ENCODE peak calls at places on chromosome 4, in nine cellular contexts. One of them, this sample, is unnamed.

GRCh38 chr4:173014113-173014558 is 154.5 kb upstream of the GALNT7 start:
- DNase-seq in kidney: no peak
- DNase-seq in fibroblast of lung: peak
- DNase-seq in HL-60: no peak
- DNase-seq in psoas muscle: no peak
- DNase-seq in pancreas: no peak
- DNase-seq in dorsolateral prefrontal cortex: no peak
- DNase-seq in WERI-Rb-1: peak
- DNase-seq in heart right ventricle: peak
- DNase-seq in this sample: peak

GRCh38 chr4:152983221-152983620 is 47.1 kb downstream of the FHDC1 start:
- DNase-seq in kidney: no peak
- DNase-seq in fibroblast of lung: peak
- DNase-seq in HL-60: no peak
- DNase-seq in psoas muscle: no peak
- DNase-seq in pancreas: no peak
- DNase-seq in dorsolateral prefrontal cortex: no peak
- DNase-seq in WERI-Rb-1: no peak
- DNase-seq in heart right ventricle: no peak
- DNase-seq in this sample: no peak

GRCh38 chr4:168995537-168996295 is 14.3 kb downstream of the CBR4 start:
- DNase-seq in kidney: no peak
- DNase-seq in fibroblast of lung: no peak
- DNase-seq in HL-60: no peak
- DNase-seq in psoas muscle: no peak
- DNase-seq in pancreas: no peak
- DNase-seq in dorsolateral prefrontal cortex: no peak
- DNase-seq in WERI-Rb-1: no peak
- DNase-seq in heart right ventricle: no peak
- DNase-seq in this sample: no peak

GRCh38 chr4:189313064-189313463 is 627.6 kb upstream of the FRG1 start:
- DNase-seq in kidney: no peak
- DNase-seq in fibroblast of lung: no peak
- DNase-seq in HL-60: no peak
- DNase-seq in psoas muscle: no peak
- DNase-seq in pancreas: no peak
- DNase-seq in dorsolateral prefrontal cortex: no peak
- DNase-seq in WERI-Rb-1: no peak
- DNase-seq in heart right ventricle: no peak
- DNase-seq in this sample: no peak

GRCh38 chr4:187687701-187688100 is 307.9 kb upstream of the ZFP42 start:
- DNase-seq in kidney: no peak
- DNase-seq in fibroblast of lung: no peak
- DNase-seq in HL-60: no peak
- DNase-seq in psoas muscle: no peak
- DNase-seq in pancreas: no peak
- DNase-seq in dorsolateral prefrontal cortex: no peak
- DNase-seq in WERI-Rb-1: no peak
- DNase-seq in heart right ventricle: no peak
- DNase-seq in this sample: no peak

GRCh38 chr4:127832585-127832984 is 48.1 kb upstream of the PLK4 start:
- DNase-seq in kidney: no peak
- DNase-seq in fibroblast of lung: no peak
- DNase-seq in HL-60: no peak
- DNase-seq in psoas muscle: no peak
- DNase-seq in pancreas: no peak
- DNase-seq in dorsolateral prefrontal cortex: no peak
- DNase-seq in WERI-Rb-1: no peak
- DNase-seq in heart right ventricle: no peak
- DNase-seq in this sample: no peak

GRCh38 chr4:56786955-56787354 is 34.5 kb downstream of the SPINK2 start:
- DNase-seq in kidney: peak
- DNase-seq in fibroblast of lung: peak
- DNase-seq in HL-60: no peak
- DNase-seq in psoas muscle: peak
- DNase-seq in pancreas: peak
- DNase-seq in dorsolateral prefrontal cortex: peak
- DNase-seq in WERI-Rb-1: peak
- DNase-seq in heart right ventricle: peak
- DNase-seq in this sample: peak

GRCh38 chr4:54657194-54657555 is 582 bp upstream of the KIT start:
- DNase-seq in kidney: no peak
- DNase-seq in fibroblast of lung: no peak
- DNase-seq in HL-60: no peak
- DNase-seq in psoas muscle: no peak
- DNase-seq in pancreas: peak
- DNase-seq in dorsolateral prefrontal cortex: no peak
- DNase-seq in WERI-Rb-1: no peak
- DNase-seq in heart right ventricle: no peak
- DNase-seq in this sample: no peak

GRCh38 chr4:178351185-178351584 is 908.9 kb upstream of the AGA start:
- DNase-seq in kidney: no peak
- DNase-seq in fibroblast of lung: no peak
- DNase-seq in HL-60: no peak
- DNase-seq in psoas muscle: no peak
- DNase-seq in pancreas: no peak
- DNase-seq in dorsolateral prefrontal cortex: no peak
- DNase-seq in WERI-Rb-1: no peak
- DNase-seq in heart right ventricle: no peak
- DNase-seq in this sample: no peak

GRCh38 chr4:174263445-174263736 is 20.1 kb downstream of the FBXO8 start:
- DNase-seq in kidney: no peak
- DNase-seq in fibroblast of lung: no peak
- DNase-seq in HL-60: no peak
- DNase-seq in psoas muscle: no peak
- DNase-seq in pancreas: no peak
- DNase-seq in dorsolateral prefrontal cortex: no peak
- DNase-seq in WERI-Rb-1: no peak
- DNase-seq in heart right ventricle: no peak
- DNase-seq in this sample: no peak

GRCh38 chr4:2288051-2288541 is 26.2 kb upstream of the MXD4 start:
- DNase-seq in kidney: peak
- DNase-seq in fibroblast of lung: no peak
- DNase-seq in HL-60: no peak
- DNase-seq in psoas muscle: no peak
- DNase-seq in pancreas: no peak
- DNase-seq in dorsolateral prefrontal cortex: no peak
- DNase-seq in WERI-Rb-1: peak
- DNase-seq in heart right ventricle: peak
- DNase-seq in this sample: no peak

GRCh38 chr4:163913571-163913970 is 419.1 kb downstream of the TMA16 start:
- DNase-seq in kidney: no peak
- DNase-seq in fibroblast of lung: no peak
- DNase-seq in HL-60: no peak
- DNase-seq in psoas muscle: no peak
- DNase-seq in pancreas: no peak
- DNase-seq in dorsolateral prefrontal cortex: no peak
- DNase-seq in WERI-Rb-1: no peak
- DNase-seq in heart right ventricle: no peak
- DNase-seq in this sample: no peak

GRCh38 chr4:183721207-183722081 is 62.4 kb downstream of the TRAPPC11 start:
- DNase-seq in kidney: peak
- DNase-seq in fibroblast of lung: peak
- DNase-seq in HL-60: peak
- DNase-seq in psoas muscle: peak
- DNase-seq in pancreas: peak
- DNase-seq in dorsolateral prefrontal cortex: no peak
- DNase-seq in WERI-Rb-1: no peak
- DNase-seq in heart right ventricle: peak
- DNase-seq in this sample: no peak

GRCh38 chr4:127182687-127183086 is 450.1 kb upstream of the INTU start:
- DNase-seq in kidney: no peak
- DNase-seq in fibroblast of lung: peak
- DNase-seq in HL-60: no peak
- DNase-seq in psoas muscle: no peak
- DNase-seq in pancreas: no peak
- DNase-seq in dorsolateral prefrontal cortex: no peak
- DNase-seq in WERI-Rb-1: no peak
- DNase-seq in heart right ventricle: no peak
- DNase-seq in this sample: no peak

GRCh38 chr4:125833-126232 is 1.5 kb downstream of the ZNF718 start:
- DNase-seq in kidney: no peak
- DNase-seq in fibroblast of lung: no peak
- DNase-seq in HL-60: no peak
- DNase-seq in psoas muscle: no peak
- DNase-seq in pancreas: no peak
- DNase-seq in dorsolateral prefrontal cortex: no peak
- DNase-seq in WERI-Rb-1: peak
- DNase-seq in heart right ventricle: no peak
- DNase-seq in this sample: no peak

GRCh38 chr4:173434226-173434625 is 35.3 kb upstream of the SCRG1 start:
- DNase-seq in kidney: no peak
- DNase-seq in fibroblast of lung: no peak
- DNase-seq in HL-60: no peak
- DNase-seq in psoas muscle: no peak
- DNase-seq in pancreas: no peak
- DNase-seq in dorsolateral prefrontal cortex: no peak
- DNase-seq in WERI-Rb-1: no peak
- DNase-seq in heart right ventricle: no peak
- DNase-seq in this sample: no peak

GRCh38 chr4:159106636-159107035 is 3.8 kb downstream of the RAPGEF2 start:
- DNase-seq in kidney: no peak
- DNase-seq in fibroblast of lung: peak
- DNase-seq in HL-60: no peak
- DNase-seq in psoas muscle: no peak
- DNase-seq in pancreas: no peak
- DNase-seq in dorsolateral prefrontal cortex: no peak
- DNase-seq in WERI-Rb-1: no peak
- DNase-seq in heart right ventricle: no peak
- DNase-seq in this sample: no peak

GRCh38 chr4:1723131-1723801 is 1.9 kb downstream of the TACC3 start:
- DNase-seq in kidney: peak
- DNase-seq in fibroblast of lung: peak
- DNase-seq in HL-60: no peak
- DNase-seq in psoas muscle: peak
- DNase-seq in pancreas: no peak
- DNase-seq in dorsolateral prefrontal cortex: no peak
- DNase-seq in WERI-Rb-1: no peak
- DNase-seq in heart right ventricle: no peak
- DNase-seq in this sample: no peak

GRCh38 chr4:154973636-154974035 is 192.6 kb downstream of the RBM46 start:
- DNase-seq in kidney: no peak
- DNase-seq in fibroblast of lung: no peak
- DNase-seq in HL-60: no peak
- DNase-seq in psoas muscle: no peak
- DNase-seq in pancreas: no peak
- DNase-seq in dorsolateral prefrontal cortex: no peak
- DNase-seq in WERI-Rb-1: no peak
- DNase-seq in heart right ventricle: no peak
- DNase-seq in this sample: no peak

GRCh38 chr4:101337688-101338087 is 9.6 kb downstream of the PPP3CA start:
- DNase-seq in kidney: no peak
- DNase-seq in fibroblast of lung: peak
- DNase-seq in HL-60: no peak
- DNase-seq in psoas muscle: no peak
- DNase-seq in pancreas: no peak
- DNase-seq in dorsolateral prefrontal cortex: no peak
- DNase-seq in WERI-Rb-1: no peak
- DNase-seq in heart right ventricle: no peak
- DNase-seq in this sample: peak
- H3K27ac ChIP-seq in kidney: no peak
- H3K27ac ChIP-seq in fibroblast of lung: no peak
- H3K27ac ChIP-seq in HL-60: no peak
- H3K27ac ChIP-seq in psoas muscle: no peak
- H3K27ac ChIP-seq in pancreas: no peak
- H3K27ac ChIP-seq in dorsolateral prefrontal cortex: no peak
- H3K27ac ChIP-seq in WERI-Rb-1: no peak
- H3K27ac ChIP-seq in heart right ventricle: no peak
- H3K27ac ChIP-seq in this sample: no peak

GRCh38 chr4:98113005-98113404 is 30.3 kb downstream of the STPG2 start:
- DNase-seq in kidney: no peak
- DNase-seq in fibroblast of lung: peak
- DNase-seq in HL-60: no peak
- DNase-seq in psoas muscle: no peak
- DNase-seq in pancreas: no peak
- DNase-seq in dorsolateral prefrontal cortex: peak
- DNase-seq in WERI-Rb-1: peak
- DNase-seq in heart right ventricle: peak
- DNase-seq in this sample: no peak
- TF ChIP-seq CTCF in kidney: peak
- TF ChIP-seq CTCF in fibroblast of lung: peak
- TF ChIP-seq CTCF in HL-60: no peak
- TF ChIP-seq CTCF in psoas muscle: peak
- TF ChIP-seq CTCF in pancreas: no peak
- TF ChIP-seq CTCF in dorsolateral prefrontal cortex: peak
- TF ChIP-seq CTCF in WERI-Rb-1: peak
- TF ChIP-seq CTCF in heart right ventricle: no peak
- TF ChIP-seq CTCF in this sample: peak

GRCh38 chr4:11002961-11003360 is 318.4 kb upstream of the CLNK start:
- DNase-seq in kidney: no peak
- DNase-seq in fibroblast of lung: no peak
- DNase-seq in HL-60: no peak
- DNase-seq in psoas muscle: no peak
- DNase-seq in pancreas: no peak
- DNase-seq in dorsolateral prefrontal cortex: no peak
- DNase-seq in WERI-Rb-1: no peak
- DNase-seq in heart right ventricle: no peak
- DNase-seq in this sample: no peak

GRCh38 chr4:11004818-11005217 is 320.2 kb upstream of the CLNK start:
- DNase-seq in kidney: no peak
- DNase-seq in fibroblast of lung: no peak
- DNase-seq in HL-60: no peak
- DNase-seq in psoas muscle: no peak
- DNase-seq in pancreas: no peak
- DNase-seq in dorsolateral prefrontal cortex: no peak
- DNase-seq in WERI-Rb-1: no peak
- DNase-seq in heart right ventricle: no peak
- DNase-seq in this sample: no peak

GRCh38 chr4:10998826-10999225 is 314.3 kb upstream of the CLNK start:
- DNase-seq in kidney: no peak
- DNase-seq in fibroblast of lung: peak
- DNase-seq in HL-60: no peak
- DNase-seq in psoas muscle: no peak
- DNase-seq in pancreas: no peak
- DNase-seq in dorsolateral prefrontal cortex: no peak
- DNase-seq in WERI-Rb-1: no peak
- DNase-seq in heart right ventricle: no peak
- DNase-seq in this sample: no peak
- H3K27ac ChIP-seq in kidney: no peak
- H3K27ac ChIP-seq in fibroblast of lung: peak
- H3K27ac ChIP-seq in HL-60: no peak
- H3K27ac ChIP-seq in psoas muscle: no peak
- H3K27ac ChIP-seq in pancreas: no peak
- H3K27ac ChIP-seq in dorsolateral prefrontal cortex: no peak
- H3K27ac ChIP-seq in WERI-Rb-1: no peak
- H3K27ac ChIP-seq in heart right ventricle: no peak
- H3K27ac ChIP-seq in this sample: no peak

DNA sequence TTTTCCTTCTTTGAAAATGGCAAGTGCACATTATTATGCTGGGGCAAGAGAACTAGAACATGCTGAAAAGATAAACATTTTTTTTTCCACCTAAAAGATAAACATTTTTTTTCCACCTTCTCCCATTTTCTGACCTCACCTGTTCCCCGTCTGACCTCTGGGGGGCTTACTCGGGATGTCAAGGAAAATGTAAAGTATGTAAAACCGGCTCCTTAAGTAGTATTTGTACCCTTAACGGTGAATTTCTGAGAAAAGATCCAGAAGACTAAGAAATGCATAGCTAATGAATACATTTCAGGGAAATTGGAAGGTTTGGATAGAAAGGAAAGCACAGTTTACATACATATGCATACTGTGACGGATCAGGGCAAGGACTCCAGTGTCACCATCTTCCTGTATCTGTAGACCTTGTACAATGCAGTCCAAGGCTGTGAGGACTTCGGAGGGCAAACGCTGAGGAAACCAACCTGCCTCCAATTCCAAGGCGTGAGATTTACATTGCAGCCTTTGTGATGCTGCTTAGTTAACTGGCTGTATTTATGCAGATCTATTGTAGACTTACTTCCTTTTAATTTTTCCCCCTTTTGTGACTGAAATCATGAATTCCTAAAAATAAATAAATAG is 2185.9 kb upstream of the TENM3 start:
- DNase-seq in kidney: no peak
- DNase-seq in fibroblast of lung: peak
- DNase-seq in HL-60: no peak
- DNase-seq in psoas muscle: no peak
- DNase-seq in pancreas: no peak
- DNase-seq in dorsolateral prefrontal cortex: no peak
- DNase-seq in WERI-Rb-1: peak
- DNase-seq in heart right ventricle: no peak
- DNase-seq in this sample: no peak
- TF ChIP-seq CTCF in kidney: no peak
- TF ChIP-seq CTCF in fibroblast of lung: no peak
- TF ChIP-seq CTCF in HL-60: no peak
- TF ChIP-seq CTCF in psoas muscle: no peak
- TF ChIP-seq CTCF in pancreas: no peak
- TF ChIP-seq CTCF in dorsolateral prefrontal cortex: no peak
- TF ChIP-seq CTCF in WERI-Rb-1: no peak
- TF ChIP-seq CTCF in heart right ventricle: no peak
- TF ChIP-seq CTCF in this sample: peak

This sample was measured in RWPE1.